ENCODE peak calls at places on chromosomes 16 and 17, in seven cellular contexts. One of them, this sample, is unnamed.

GRCh38 chr16:4610011-4611005 is 4.4 kb downstream of the UBALD1 start:
- DNase-seq in fibroblast of pulmonary artery: no peak
- DNase-seq in suprapubic skin: no peak
- DNase-seq in lower lobe of right lung: no peak
- DNase-seq in uterus: no peak
- DNase-seq in AG10803: no peak
- DNase-seq in HCT116: no peak
- DNase-seq in this sample: no peak

GRCh38 chr16:87310610-87311009 is 6.6 kb downstream of the C16orf95 start:
- DNase-seq in fibroblast of pulmonary artery: no peak
- DNase-seq in suprapubic skin: no peak
- DNase-seq in lower lobe of right lung: no peak
- DNase-seq in uterus: no peak
- DNase-seq in AG10803: no peak
- DNase-seq in HCT116: no peak
- DNase-seq in this sample: no peak

GRCh38 chr16:29710227-29711219 is 31.5 kb downstream of the QPRT start:
- DNase-seq in fibroblast of pulmonary artery: peak; percentile 77
- DNase-seq in suprapubic skin: no peak
- DNase-seq in lower lobe of right lung: peak; percentile 3
- DNase-seq in uterus: peak; percentile 37
- DNase-seq in AG10803: peak; percentile 69
- DNase-seq in HCT116: peak; percentile 56
- DNase-seq in this sample: peak; percentile 77

GRCh38 chr16:81939164-81940067 is 71.9 kb downstream of the SDR42E1 start:
- DNase-seq in fibroblast of pulmonary artery: no peak
- DNase-seq in suprapubic skin: no peak
- DNase-seq in lower lobe of right lung: no peak
- DNase-seq in uterus: no peak
- DNase-seq in AG10803: no peak
- DNase-seq in HCT116: no peak
- DNase-seq in this sample: no peak

GRCh38 chr17:72334205-72334604 is 213.4 kb downstream of the SOX9 start:
- DNase-seq in fibroblast of pulmonary artery: peak; percentile 44
- DNase-seq in suprapubic skin: no peak
- DNase-seq in lower lobe of right lung: no peak
- DNase-seq in uterus: no peak
- DNase-seq in AG10803: peak; percentile 77
- DNase-seq in HCT116: no peak
- DNase-seq in this sample: no peak

GRCh38 chr17:63930951-63931575 is 1.1 kb downstream of the CD79B start:
- DNase-seq in fibroblast of pulmonary artery: no peak
- DNase-seq in suprapubic skin: peak; percentile 86
- DNase-seq in lower lobe of right lung: peak; percentile 84
- DNase-seq in uterus: peak; percentile 68
- DNase-seq in AG10803: no peak
- DNase-seq in HCT116: no peak
- DNase-seq in this sample: peak; percentile 82

GRCh38 chr16:77117687-77118086 is 73.3 kb upstream of the MON1B start:
- DNase-seq in fibroblast of pulmonary artery: no peak
- DNase-seq in suprapubic skin: no peak
- DNase-seq in lower lobe of right lung: no peak
- DNase-seq in uterus: no peak
- DNase-seq in AG10803: no peak
- DNase-seq in HCT116: no peak
- DNase-seq in this sample: no peak

GRCh38 chr16:1454561-1454960 is 10.2 kb upstream of the CCDC154 start:
- DNase-seq in fibroblast of pulmonary artery: no peak
- DNase-seq in suprapubic skin: no peak
- DNase-seq in lower lobe of right lung: no peak
- DNase-seq in uterus: no peak
- DNase-seq in AG10803: no peak
- DNase-seq in HCT116: no peak
- DNase-seq in this sample: no peak

GRCh38 chr17:10144456-10144855 is 54.0 kb downstream of the GAS7 start:
- DNase-seq in fibroblast of pulmonary artery: no peak
- DNase-seq in suprapubic skin: no peak
- DNase-seq in lower lobe of right lung: no peak
- DNase-seq in uterus: no peak
- DNase-seq in AG10803: no peak
- DNase-seq in HCT116: no peak
- DNase-seq in this sample: no peak

GRCh38 chr17:43556292-43556691 is 10.2 kb upstream of the ETV4 start:
- DNase-seq in fibroblast of pulmonary artery: no peak
- DNase-seq in suprapubic skin: peak; percentile 85
- DNase-seq in lower lobe of right lung: peak; percentile 65
- DNase-seq in uterus: no peak
- DNase-seq in AG10803: peak; percentile 93
- DNase-seq in HCT116: no peak
- DNase-seq in this sample: no peak

GRCh38 chr17:332558-333322 is 19.9 kb downstream of the RPH3AL start:
- DNase-seq in fibroblast of pulmonary artery: peak; percentile 20
- DNase-seq in suprapubic skin: no peak
- DNase-seq in lower lobe of right lung: no peak
- DNase-seq in uterus: no peak
- DNase-seq in AG10803: peak; percentile 67
- DNase-seq in HCT116: no peak
- DNase-seq in this sample: no peak

GRCh38 chr17:78343099-78343432 is 16.8 kb downstream of the SOCS3 start:
- DNase-seq in fibroblast of pulmonary artery: peak; percentile 89
- DNase-seq in suprapubic skin: peak; percentile 91
- DNase-seq in lower lobe of right lung: peak; percentile 81
- DNase-seq in uterus: peak; percentile 82
- DNase-seq in AG10803: peak; percentile 95
- DNase-seq in HCT116: peak; percentile 45
- DNase-seq in this sample: no peak

GRCh38 chr16:53745753-53746258 is 41.9 kb downstream of the FTO start:
- DNase-seq in fibroblast of pulmonary artery: peak; percentile 22
- DNase-seq in suprapubic skin: no peak
- DNase-seq in lower lobe of right lung: no peak
- DNase-seq in uterus: no peak
- DNase-seq in AG10803: peak; percentile 62
- DNase-seq in HCT116: peak; percentile 59
- DNase-seq in this sample: no peak
- TF ChIP-seq CTCF in fibroblast of pulmonary artery: peak; percentile 23
- TF ChIP-seq CTCF in suprapubic skin: no peak
- TF ChIP-seq CTCF in lower lobe of right lung: no peak
- TF ChIP-seq CTCF in uterus: no peak
- TF ChIP-seq CTCF in AG10803: peak; percentile 52
- TF ChIP-seq CTCF in HCT116: no peak
- TF ChIP-seq CTCF in this sample: no peak

GRCh38 chr16:84143081-84143480 is 1.9 kb downstream of the HSDL1 start:
- DNase-seq in fibroblast of pulmonary artery: no peak
- DNase-seq in suprapubic skin: no peak
- DNase-seq in lower lobe of right lung: no peak
- DNase-seq in uterus: no peak
- DNase-seq in AG10803: no peak
- DNase-seq in HCT116: no peak
- DNase-seq in this sample: no peak

GRCh38 chr16:84139628-84140258 is 5.2 kb downstream of the HSDL1 start:
- DNase-seq in fibroblast of pulmonary artery: no peak
- DNase-seq in suprapubic skin: no peak
- DNase-seq in lower lobe of right lung: no peak
- DNase-seq in uterus: no peak
- DNase-seq in AG10803: no peak
- DNase-seq in HCT116: no peak
- DNase-seq in this sample: no peak

GRCh38 chr16:84138824-84139627 is 6.0 kb downstream of the HSDL1 start:
- DNase-seq in fibroblast of pulmonary artery: peak; percentile 24
- DNase-seq in suprapubic skin: no peak
- DNase-seq in lower lobe of right lung: peak; percentile 60
- DNase-seq in uterus: no peak
- DNase-seq in AG10803: peak; percentile 49
- DNase-seq in HCT116: peak; percentile 54
- DNase-seq in this sample: peak; percentile 89

GRCh38 chr16:84143784-84144199 is 1.2 kb downstream of the HSDL1 start:
- DNase-seq in fibroblast of pulmonary artery: peak; percentile 8
- DNase-seq in suprapubic skin: no peak
- DNase-seq in lower lobe of right lung: no peak
- DNase-seq in uterus: no peak
- DNase-seq in AG10803: no peak
- DNase-seq in HCT116: no peak
- DNase-seq in this sample: peak; percentile 30

DNA sequence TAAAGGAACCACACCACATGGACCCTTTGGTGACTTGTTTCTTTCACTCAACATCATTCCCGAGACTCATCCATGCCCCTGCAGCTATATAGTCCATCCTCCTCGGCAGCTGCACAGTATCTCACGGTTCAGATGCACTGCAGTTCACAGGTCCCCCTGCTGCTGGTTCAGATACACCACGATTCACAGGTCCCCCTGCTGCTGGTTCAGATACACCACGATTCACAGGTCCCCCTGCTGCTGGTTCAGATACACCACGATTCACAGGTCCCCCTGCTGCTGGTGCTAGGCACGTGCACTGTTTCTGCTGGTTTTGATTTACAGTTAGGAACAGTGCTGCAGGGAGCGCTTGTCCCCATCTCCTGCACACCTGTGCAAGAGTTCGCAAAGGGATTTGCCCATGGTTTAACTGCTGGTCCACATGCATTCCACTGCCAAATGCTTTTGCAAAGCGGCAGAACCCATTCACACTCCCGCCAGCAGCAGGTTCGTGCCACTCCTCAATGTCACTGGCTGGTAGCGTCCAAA is 3.8 kb downstream of the HSDL1 start:
- DNase-seq in fibroblast of pulmonary artery: no peak
- DNase-seq in suprapubic skin: no peak
- DNase-seq in lower lobe of right lung: no peak
- DNase-seq in uterus: no peak
- DNase-seq in AG10803: no peak
- DNase-seq in HCT116: peak; percentile 34
- DNase-seq in this sample: peak; percentile 60
- TF ChIP-seq CTCF in fibroblast of pulmonary artery: no peak
- TF ChIP-seq CTCF in suprapubic skin: no peak
- TF ChIP-seq CTCF in lower lobe of right lung: no peak
- TF ChIP-seq CTCF in uterus: no peak
- TF ChIP-seq CTCF in AG10803: no peak
- TF ChIP-seq CTCF in HCT116: peak; percentile 64
- TF ChIP-seq CTCF in this sample: peak; percentile 17

GRCh38 chr17:7221281-7222092 is 1.7 kb downstream of the ACADVL start:
- DNase-seq in fibroblast of pulmonary artery: no peak
- DNase-seq in suprapubic skin: no peak
- DNase-seq in lower lobe of right lung: no peak
- DNase-seq in uterus: peak; percentile 18
- DNase-seq in AG10803: no peak
- DNase-seq in HCT116: no peak
- DNase-seq in this sample: no peak

GRCh38 chr17:7222093-7222971 is 2.6 kb downstream of the ACADVL start:
- DNase-seq in fibroblast of pulmonary artery: no peak
- DNase-seq in suprapubic skin: no peak
- DNase-seq in lower lobe of right lung: no peak
- DNase-seq in uterus: peak; percentile 25
- DNase-seq in AG10803: no peak
- DNase-seq in HCT116: no peak
- DNase-seq in this sample: no peak

GRCh38 chr17:7219812-7220592 is at the start of the genes ACADVL and DLG4:
- DNase-seq in fibroblast of pulmonary artery: peak; percentile 88
- DNase-seq in suprapubic skin: peak; percentile 96
- DNase-seq in lower lobe of right lung: peak; percentile 95
- DNase-seq in uterus: peak; percentile 95
- DNase-seq in AG10803: peak; percentile 83
- DNase-seq in HCT116: no peak
- DNase-seq in this sample: peak; percentile 85

GRCh38 chr17:7219434-7219811 is 213 bp downstream of the DLG4 start:
- DNase-seq in fibroblast of pulmonary artery: no peak
- DNase-seq in suprapubic skin: no peak
- DNase-seq in lower lobe of right lung: no peak
- DNase-seq in uterus: no peak
- DNase-seq in AG10803: no peak
- DNase-seq in HCT116: no peak
- DNase-seq in this sample: no peak

GRCh38 chr17:7220593-7221280 is 999 bp downstream of the ACADVL start:
- DNase-seq in fibroblast of pulmonary artery: peak; percentile 73
- DNase-seq in suprapubic skin: no peak
- DNase-seq in lower lobe of right lung: peak; percentile 76
- DNase-seq in uterus: no peak
- DNase-seq in AG10803: peak; percentile 65
- DNase-seq in HCT116: no peak
- DNase-seq in this sample: peak; percentile 80
- TF ChIP-seq CTCF in fibroblast of pulmonary artery: peak; percentile 48
- TF ChIP-seq CTCF in suprapubic skin: peak; percentile 42
- TF ChIP-seq CTCF in lower lobe of right lung: peak; percentile 48
- TF ChIP-seq CTCF in uterus: no peak
- TF ChIP-seq CTCF in AG10803: peak; percentile 54
- TF ChIP-seq CTCF in HCT116: no peak
- TF ChIP-seq CTCF in this sample: peak; percentile 70

GRCh38 chr17:76139801-76140660 is 1.0 kb downstream of the FOXJ1 start:
- DNase-seq in fibroblast of pulmonary artery: no peak
- DNase-seq in suprapubic skin: no peak
- DNase-seq in lower lobe of right lung: peak; percentile 69
- DNase-seq in uterus: no peak
- DNase-seq in AG10803: no peak
- DNase-seq in HCT116: no peak
- DNase-seq in this sample: peak; percentile 29
- TF ChIP-seq CTCF in fibroblast of pulmonary artery: no peak
- TF ChIP-seq CTCF in suprapubic skin: no peak
- TF ChIP-seq CTCF in lower lobe of right lung: no peak
- TF ChIP-seq CTCF in uterus: no peak
- TF ChIP-seq CTCF in AG10803: no peak
- TF ChIP-seq CTCF in HCT116: no peak
- TF ChIP-seq CTCF in this sample: peak; percentile 23

DNA sequence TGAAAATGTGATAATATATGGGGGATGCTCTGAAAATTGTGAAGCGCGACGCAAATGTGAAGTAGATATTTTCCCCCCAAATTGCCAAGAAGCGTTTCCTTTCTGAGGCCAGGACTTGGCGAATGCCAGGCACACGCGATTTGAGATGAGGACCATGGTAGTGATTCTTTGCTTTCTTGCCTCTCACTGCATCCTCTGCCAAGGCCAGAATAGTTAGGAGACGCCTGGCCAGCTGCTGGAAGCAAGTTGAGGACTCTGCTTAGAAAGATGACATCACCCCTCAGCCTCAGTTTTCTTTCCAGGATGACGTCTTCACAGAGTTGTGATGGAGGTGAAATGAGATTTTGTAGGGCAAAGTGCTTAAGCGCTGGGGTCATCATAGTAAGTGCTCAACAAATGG is 25.9 kb downstream of the PIPOX start:
- DNase-seq in fibroblast of pulmonary artery: no peak
- DNase-seq in suprapubic skin: no peak
- DNase-seq in lower lobe of right lung: no peak
- DNase-seq in uterus: no peak
- DNase-seq in AG10803: no peak
- DNase-seq in HCT116: no peak
- DNase-seq in this sample: no peak
- TF ChIP-seq CTCF in fibroblast of pulmonary artery: no peak
- TF ChIP-seq CTCF in suprapubic skin: no peak
- TF ChIP-seq CTCF in lower lobe of right lung: no peak
- TF ChIP-seq CTCF in uterus: no peak
- TF ChIP-seq CTCF in AG10803: no peak
- TF ChIP-seq CTCF in HCT116: no peak
- TF ChIP-seq CTCF in this sample: no peak

This sample was measured in GM12865.